ENCODE peak calls at places on chromosomes 16 and 17, in four cellular contexts. One of them, this sample, is unnamed.

GRCh38 chr17:75245011-75245410 is 16.4 kb downstream of the GGA3 start:
- DNase-seq in fibroblast of the aortic adventitia: no peak
- DNase-seq in lower leg skin: no peak
- DNase-seq in H1: no peak
- DNase-seq in this sample: no peak

GRCh38 chr16:88459366-88460055 is 6.4 kb downstream of the ZFPM1 start:
- DNase-seq in fibroblast of the aortic adventitia: peak
- DNase-seq in lower leg skin: no peak
- DNase-seq in H1: no peak
- DNase-seq in this sample: no peak

GRCh38 chr17:82334622-82335394 is 1.2 kb upstream of the SECTM1 start:
- DNase-seq in fibroblast of the aortic adventitia: peak
- DNase-seq in lower leg skin: no peak
- DNase-seq in H1: no peak
- DNase-seq in this sample: peak

GRCh38 chr17:15502315-15503112 is 35.1 kb upstream of the CDRT4 start:
- DNase-seq in fibroblast of the aortic adventitia: peak
- DNase-seq in lower leg skin: peak
- DNase-seq in H1: peak
- DNase-seq in this sample: peak

GRCh38 chr17:70920416-70920815 is 751.1 kb downstream of the KCNJ2 start:
- DNase-seq in fibroblast of the aortic adventitia: no peak
- DNase-seq in lower leg skin: no peak
- DNase-seq in H1: no peak
- DNase-seq in this sample: no peak

GRCh38 chr17:1519678-1520077 is 3.3 kb upstream of the INPP5K start:
- DNase-seq in fibroblast of the aortic adventitia: no peak
- DNase-seq in lower leg skin: no peak
- DNase-seq in H1: no peak
- DNase-seq in this sample: no peak

GRCh38 chr16:89598199-89598598 is 15.2 kb upstream of the DPEP1 start:
- DNase-seq in fibroblast of the aortic adventitia: peak
- DNase-seq in lower leg skin: no peak
- DNase-seq in H1: no peak
- DNase-seq in this sample: no peak

GRCh38 chr17:50052241-50052788 is 3.6 kb upstream of the ITGA3 start:
- DNase-seq in fibroblast of the aortic adventitia: no peak
- DNase-seq in lower leg skin: no peak
- DNase-seq in H1: no peak
- DNase-seq in this sample: no peak

GRCh38 chr17:45332989-45333701 is 16.3 kb upstream of the MAP3K14 start:
- DNase-seq in fibroblast of the aortic adventitia: peak
- DNase-seq in lower leg skin: peak
- DNase-seq in H1: no peak
- DNase-seq in this sample: no peak

GRCh38 chr17:67212716-67213417 is 32.1 kb downstream of the HELZ start:
- DNase-seq in fibroblast of the aortic adventitia: peak
- DNase-seq in lower leg skin: no peak
- DNase-seq in H1: no peak
- DNase-seq in this sample: peak

GRCh38 chr16:30429678-30430427 is at the start of gene DCTPP1:
- DNase-seq in fibroblast of the aortic adventitia: peak
- DNase-seq in lower leg skin: peak
- DNase-seq in H1: peak
- DNase-seq in this sample: peak

GRCh38 chr16:68731569-68732067 is 5.5 kb upstream of the CDH1 start:
- DNase-seq in fibroblast of the aortic adventitia: no peak
- DNase-seq in lower leg skin: no peak
- DNase-seq in H1: no peak
- DNase-seq in this sample: no peak

GRCh38 chr17:71085238-71086033 is 916.1 kb downstream of the KCNJ2 start:
- DNase-seq in fibroblast of the aortic adventitia: no peak
- DNase-seq in lower leg skin: no peak
- DNase-seq in H1: peak
- DNase-seq in this sample: peak

GRCh38 chr16:89899879-89900481 is 18.7 kb upstream of the MC1R start:
- DNase-seq in fibroblast of the aortic adventitia: no peak
- DNase-seq in lower leg skin: no peak
- DNase-seq in H1: no peak
- DNase-seq in this sample: no peak

DNA sequence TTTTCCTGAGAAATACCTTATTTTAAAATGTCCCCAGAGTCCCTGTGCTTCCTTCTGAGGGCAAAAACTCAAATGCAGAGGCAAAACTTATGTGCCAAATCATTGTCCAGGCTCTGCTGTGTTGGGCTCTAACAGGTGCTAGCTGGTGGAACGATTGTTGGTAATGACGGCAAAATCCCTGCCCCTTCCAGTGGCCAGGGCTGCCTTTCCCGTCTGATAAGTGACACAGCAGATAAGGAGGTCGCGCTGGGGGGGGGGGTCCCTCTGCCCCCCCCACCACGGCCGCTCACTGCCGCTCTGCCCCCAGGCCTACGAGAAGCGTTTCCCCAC is 29.1 kb downstream of the SEC14L5 start:
- DNase-seq in fibroblast of the aortic adventitia: no peak
- DNase-seq in lower leg skin: no peak
- DNase-seq in H1: no peak
- DNase-seq in this sample: no peak
- H3K4me3 ChIP-seq in fibroblast of the aortic adventitia: no peak
- H3K4me3 ChIP-seq in lower leg skin: no peak
- H3K4me3 ChIP-seq in H1: peak
- H3K4me3 ChIP-seq in this sample: no peak

GRCh38 chr17:36072431-36073121 is 8.5 kb downstream of the CCL18 start:
- DNase-seq in fibroblast of the aortic adventitia: peak
- DNase-seq in lower leg skin: no peak
- DNase-seq in H1: peak
- DNase-seq in this sample: peak
- TF ChIP-seq CTCF in fibroblast of the aortic adventitia: peak
- TF ChIP-seq CTCF in lower leg skin: no peak
- TF ChIP-seq CTCF in H1: peak
- TF ChIP-seq CTCF in this sample: peak

GRCh38 chr16:72848759-72849664 is 198.9 kb downstream of the ZFHX3 start:
- DNase-seq in fibroblast of the aortic adventitia: peak
- DNase-seq in lower leg skin: peak
- DNase-seq in H1: no peak
- DNase-seq in this sample: peak
- H3K4me3 ChIP-seq in fibroblast of the aortic adventitia: peak
- H3K4me3 ChIP-seq in lower leg skin: no peak
- H3K4me3 ChIP-seq in H1: no peak
- H3K4me3 ChIP-seq in this sample: no peak

GRCh38 chr16:19228575-19228974 is 57.0 kb upstream of the CLEC19A start:
- DNase-seq in fibroblast of the aortic adventitia: no peak
- DNase-seq in lower leg skin: no peak
- DNase-seq in H1: no peak
- DNase-seq in this sample: no peak

GRCh38 chr16:19230575-19230974 is 55.0 kb upstream of the CLEC19A start:
- DNase-seq in fibroblast of the aortic adventitia: no peak
- DNase-seq in lower leg skin: no peak
- DNase-seq in H1: no peak
- DNase-seq in this sample: no peak

GRCh38 chr16:19227643-19228042 is 57.9 kb upstream of the CLEC19A start:
- DNase-seq in fibroblast of the aortic adventitia: no peak
- DNase-seq in lower leg skin: no peak
- DNase-seq in H1: no peak
- DNase-seq in this sample: no peak

GRCh38 chr16:19231881-19232280 is 53.6 kb upstream of the CLEC19A start:
- DNase-seq in fibroblast of the aortic adventitia: no peak
- DNase-seq in lower leg skin: no peak
- DNase-seq in H1: no peak
- DNase-seq in this sample: no peak

GRCh38 chr16:19228057-19228456 is 57.5 kb upstream of the CLEC19A start:
- DNase-seq in fibroblast of the aortic adventitia: no peak
- DNase-seq in lower leg skin: no peak
- DNase-seq in H1: no peak
- DNase-seq in this sample: no peak
- TF ChIP-seq CTCF in fibroblast of the aortic adventitia: no peak
- TF ChIP-seq CTCF in lower leg skin: no peak
- TF ChIP-seq CTCF in H1: no peak
- TF ChIP-seq CTCF in this sample: no peak

DNA sequence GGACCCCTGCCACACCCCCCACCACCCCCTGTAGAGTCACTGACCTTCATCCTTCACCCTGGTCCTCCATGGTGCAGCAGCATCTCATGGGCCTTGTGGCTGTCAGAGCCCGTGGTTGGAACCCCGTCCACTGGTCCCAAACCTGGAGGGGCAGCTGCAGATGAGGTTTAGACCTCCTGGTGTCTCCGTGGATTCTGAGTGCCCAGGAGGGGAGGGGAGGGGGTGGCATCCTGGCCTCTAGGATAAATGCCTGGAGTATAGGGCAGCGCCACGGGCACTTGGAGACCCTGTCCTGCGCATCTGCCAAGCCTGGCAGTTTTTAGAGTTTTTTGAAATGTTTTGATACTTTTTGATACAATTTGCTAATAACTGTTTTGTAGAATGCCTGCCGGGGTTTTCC is 17.5 kb downstream of the KLHL36 start:
- DNase-seq in fibroblast of the aortic adventitia: no peak
- DNase-seq in lower leg skin: no peak
- DNase-seq in H1: no peak
- DNase-seq in this sample: no peak
- H3K4me3 ChIP-seq in fibroblast of the aortic adventitia: no peak
- H3K4me3 ChIP-seq in lower leg skin: no peak
- H3K4me3 ChIP-seq in H1: no peak
- H3K4me3 ChIP-seq in this sample: no peak

DNA sequence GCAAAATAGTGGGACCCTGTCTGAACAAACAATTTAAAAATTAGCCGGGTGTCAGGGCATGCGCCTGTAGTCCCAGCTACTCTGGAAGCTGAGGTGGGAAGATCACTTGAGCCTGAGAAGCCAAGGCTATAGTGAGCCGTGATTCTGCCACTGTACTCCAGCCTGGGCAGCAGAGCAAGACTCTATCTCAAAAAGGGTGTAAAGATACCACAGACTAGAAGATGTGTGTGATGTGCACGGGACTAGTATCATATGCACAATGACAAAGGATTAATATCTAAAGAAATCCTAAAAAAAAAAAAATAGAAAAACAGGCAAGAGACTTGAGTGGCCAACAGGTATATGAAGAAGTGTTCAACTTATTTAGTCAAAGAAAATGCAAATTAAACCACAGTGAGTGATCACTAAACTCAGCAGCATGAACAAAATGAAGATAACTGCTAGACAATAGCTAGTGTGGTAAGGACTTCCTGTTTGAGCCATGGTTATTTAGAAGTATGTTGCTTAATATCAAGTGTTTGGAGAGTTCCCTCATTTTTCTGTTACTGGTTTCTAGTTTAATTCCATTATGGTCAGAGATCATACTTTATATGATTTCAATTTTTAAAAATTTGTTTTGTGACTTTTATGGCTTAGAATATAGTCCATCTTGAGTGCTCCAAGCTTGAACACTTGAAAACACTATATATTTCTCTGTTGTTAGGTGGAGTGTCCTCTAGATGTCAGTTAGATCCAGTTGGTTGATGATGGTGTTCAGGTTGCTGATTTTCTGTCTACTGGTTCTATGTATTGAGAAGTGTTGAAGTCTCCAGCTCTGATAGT is 14.7 kb upstream of the SLX4 start:
- DNase-seq in fibroblast of the aortic adventitia: peak
- DNase-seq in lower leg skin: peak
- DNase-seq in H1: peak
- DNase-seq in this sample: no peak
- TF ChIP-seq CTCF in fibroblast of the aortic adventitia: no peak
- TF ChIP-seq CTCF in lower leg skin: no peak
- TF ChIP-seq CTCF in H1: no peak
- TF ChIP-seq CTCF in this sample: no peak

DNA sequence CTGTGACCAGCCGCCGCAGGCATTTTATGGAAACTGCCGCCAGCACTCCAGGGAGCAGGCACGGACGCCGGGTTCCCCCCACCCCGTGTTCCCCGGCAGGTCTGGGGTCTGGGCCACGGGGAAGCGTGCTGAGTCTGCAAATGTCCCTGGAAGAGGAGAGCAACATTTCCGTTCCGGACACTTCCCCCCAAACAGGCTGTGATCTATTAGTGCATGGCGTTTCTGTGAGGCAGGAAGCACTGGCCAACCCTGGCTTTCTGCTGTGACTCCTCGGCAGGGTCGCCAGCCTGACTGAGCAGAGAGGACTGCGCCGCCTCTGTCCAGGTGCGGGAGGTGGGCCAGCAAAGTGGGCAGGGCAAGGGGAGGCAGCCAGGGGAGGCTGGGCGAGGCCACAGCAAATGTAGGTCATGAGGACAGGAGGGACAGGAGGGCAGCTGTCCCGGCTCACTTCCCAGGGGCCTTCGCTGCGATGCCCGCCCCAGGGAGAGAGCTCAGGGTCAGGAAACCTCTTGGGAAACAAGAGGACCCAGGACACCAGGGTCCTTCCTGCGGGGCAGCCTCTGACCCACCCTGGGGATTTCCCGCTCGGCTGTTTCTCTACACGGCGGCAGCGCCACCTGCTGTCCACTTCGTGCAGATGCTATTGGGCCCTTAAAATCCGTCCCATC is 9.5 kb downstream of the FOXF1 start:
- DNase-seq in fibroblast of the aortic adventitia: peak
- DNase-seq in lower leg skin: no peak
- DNase-seq in H1: peak
- DNase-seq in this sample: peak
- H3K4me3 ChIP-seq in fibroblast of the aortic adventitia: peak
- H3K4me3 ChIP-seq in lower leg skin: no peak
- H3K4me3 ChIP-seq in H1: no peak
- H3K4me3 ChIP-seq in this sample: no peak

GRCh38 chr16:86925067-86925791 is 346.9 kb downstream of the FOXL1 start:
- DNase-seq in fibroblast of the aortic adventitia: peak
- DNase-seq in lower leg skin: no peak
- DNase-seq in H1: no peak
- DNase-seq in this sample: no peak
- TF ChIP-seq CTCF in fibroblast of the aortic adventitia: no peak
- TF ChIP-seq CTCF in lower leg skin: no peak
- TF ChIP-seq CTCF in H1: no peak
- TF ChIP-seq CTCF in this sample: no peak

GRCh38 chr16:2197765-2198164 is 1.4 kb upstream of the CASKIN1 start:
- DNase-seq in fibroblast of the aortic adventitia: no peak
- DNase-seq in lower leg skin: no peak
- DNase-seq in H1: no peak
- DNase-seq in this sample: no peak

GRCh38 chr16:2195316-2196161 is 866 bp downstream of the CASKIN1 start:
- DNase-seq in fibroblast of the aortic adventitia: no peak
- DNase-seq in lower leg skin: no peak
- DNase-seq in H1: peak
- DNase-seq in this sample: no peak

GRCh38 chr16:2198283-2198682 is 1.9 kb upstream of the CASKIN1 start:
- DNase-seq in fibroblast of the aortic adventitia: no peak
- DNase-seq in lower leg skin: no peak
- DNase-seq in H1: no peak
- DNase-seq in this sample: no peak

GRCh38 chr16:2196162-2196980 is at the start of gene CASKIN1:
- DNase-seq in fibroblast of the aortic adventitia: no peak
- DNase-seq in lower leg skin: no peak
- DNase-seq in H1: no peak
- DNase-seq in this sample: no peak

DNA sequence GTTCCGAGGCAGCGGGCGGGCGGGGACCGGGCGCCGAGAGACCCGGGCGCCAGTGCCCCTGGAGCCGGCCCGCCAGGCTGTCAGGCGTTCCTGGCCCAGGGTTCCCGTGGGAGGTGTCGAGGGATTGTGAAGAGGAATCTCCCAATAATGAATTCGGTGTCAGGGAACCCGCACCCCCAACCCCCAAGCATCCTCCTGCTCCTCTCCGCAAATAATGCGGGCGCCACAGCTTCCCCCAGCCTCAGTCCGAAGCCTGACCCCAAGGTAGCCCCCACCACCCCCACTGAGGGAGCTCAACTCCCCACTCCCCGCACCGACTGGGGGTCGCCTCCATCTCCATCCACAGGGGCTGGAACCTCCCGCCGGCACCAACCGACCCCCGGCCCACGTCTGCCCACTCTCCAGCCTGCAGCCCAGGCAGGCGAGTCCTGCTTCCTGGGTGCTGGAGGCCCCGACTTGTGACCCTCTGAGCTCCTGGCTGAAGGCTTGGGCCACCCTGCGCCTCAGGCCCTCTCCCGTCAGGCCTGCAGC is 641 bp upstream of the CASKIN1 start:
- DNase-seq in fibroblast of the aortic adventitia: no peak
- DNase-seq in lower leg skin: no peak
- DNase-seq in H1: no peak
- DNase-seq in this sample: no peak
- H3K4me3 ChIP-seq in fibroblast of the aortic adventitia: no peak
- H3K4me3 ChIP-seq in lower leg skin: no peak
- H3K4me3 ChIP-seq in H1: peak
- H3K4me3 ChIP-seq in this sample: no peak